ENCODE peak calls at places on chromosomes 2 and 18, in four cellular contexts. U is HepG2, K is HCT116, D is K562. W is an unnamed sample.

GRCh38 chr2:8677646-8678592 is 3.9 kb upstream of the ID2 start:
- DNase-seq in U (peak; percentile 76), K (peak; percentile 34), D (peak; percentile 57), W (no peak)

GRCh38 chr18:22800551-22800951 is 132.6 kb upstream of the RBBP8 start:
- DNase-seq in U (no peak), K (no peak), D (no peak), W (no peak)

GRCh38 chr2:12931211-12931844 is 214.6 kb downstream of the TRIB2 start:
- DNase-seq in U (peak; percentile 3), K (peak; percentile 28), D (peak; percentile 9), W (peak; percentile 51)

GRCh38 chr2:161312996-161313395 is 4.8 kb downstream of the PSMD14 start:
- DNase-seq in U (no peak), K (no peak), D (no peak), W (no peak)

GRCh38 chr2:25251461-25252273 is 83.3 kb upstream of the POMC start:
- DNase-seq in U (peak; percentile 91), K (no peak), D (peak; percentile 75), W (no peak)

GRCh38 chr2:138032334-138032733 is 68.1 kb downstream of the HNMT start:
- DNase-seq in U (peak; percentile 64), K (no peak), D (no peak), W (no peak)

GRCh38 chr2:160406591-160407392 is 86.8 kb downstream of the RBMS1 start:
- DNase-seq in U (peak; percentile 35), K (peak; percentile 24), D (no peak), W (no peak)

GRCh38 chr2:217366246-217366645 is 506.4 kb upstream of the TNP1 start:
- DNase-seq in U (no peak), K (no peak), D (no peak), W (no peak)

GRCh38 chr18:68874361-68874760 is 76.5 kb downstream of the CCDC102B start:
- DNase-seq in U (no peak), K (no peak), D (no peak), W (no peak)

GRCh38 chr18:48820483-48821250 is 130.1 kb downstream of the SMAD7 start:
- DNase-seq in U (no peak), K (no peak), D (no peak), W (no peak)

GRCh38 chr2:44645931-44646330 is 284.2 kb downstream of the CAMKMT start:
- DNase-seq in U (no peak), K (no peak), D (no peak), W (no peak)

GRCh38 chr2:187993516-187993915 is 298.2 kb upstream of the GULP1 start:
- DNase-seq in U (no peak), K (no peak), D (no peak), W (no peak)

GRCh38 chr18:44592639-44593038 is 88.0 kb upstream of the SETBP1 start:
- DNase-seq in U (no peak), K (no peak), D (no peak), W (no peak)

GRCh38 chr2:109247812-109248211 is 118.8 kb downstream of the SH3RF3 start:
- DNase-seq in U (no peak), K (no peak), D (no peak), W (no peak)

GRCh38 chr2:227617316-227618250 is at the start of gene SCYGR4:
- DNase-seq in U (no peak), K (no peak), D (no peak), W (no peak)

GRCh38 chr2:209940923-209941322 is 61.5 kb upstream of the RPE start:
- DNase-seq in U (no peak), K (no peak), D (no peak), W (no peak)

GRCh38 chr18:49910986-49911385 is 97.7 kb upstream of the ACAA2 start:
- DNase-seq in U (no peak), K (no peak), D (no peak), W (no peak)

GRCh38 chr2:24253303-24253919 is 78.6 kb downstream of the FAM228A start:
- DNase-seq in U (no peak), K (no peak), D (peak; percentile 48), W (no peak)

GRCh38 chr2:24906466-24906865 is 13.6 kb downstream of the ADCY3 start:
- DNase-seq in U (no peak), K (no peak), D (no peak), W (no peak)

GRCh38 chr2:54482725-54483124 is 26.6 kb downstream of the SPTBN1 start:
- DNase-seq in U (peak; percentile 59), K (peak; percentile 64), D (no peak), W (no peak)

GRCh38 chr2:118942012-118942411 is at the start of gene MARCO:
- DNase-seq in U (no peak), K (no peak), D (no peak), W (no peak)

GRCh38 chr2:183495589-183496267 is 371.5 kb downstream of the NUP35 start:
- DNase-seq in U (no peak), K (no peak), D (no peak), W (no peak)

GRCh38 chr18:73381361-73382031 is 513.7 kb upstream of the NETO1 start:
- DNase-seq in U (no peak), K (no peak), D (no peak), W (no peak)

GRCh38 chr18:21316296-21316695 is 74.3 kb downstream of the GREB1L start:
- DNase-seq in U (no peak), K (no peak), D (no peak), W (no peak)

GRCh38 chr18:46821856-46822711 is 65.2 kb upstream of the ST8SIA5 start:
- DNase-seq in U (no peak), K (no peak), D (no peak), W (no peak)

GRCh38 chr18:23136326-23137092 is 1.2 kb downstream of the CABLES1 start:
- DNase-seq in U (no peak), K (no peak), D (no peak), W (no peak)

GRCh38 chr2:86790134-86790827 is 432 bp downstream of the CD8A start:
- DNase-seq in U (no peak), K (no peak), D (no peak), W (no peak)

DNA sequence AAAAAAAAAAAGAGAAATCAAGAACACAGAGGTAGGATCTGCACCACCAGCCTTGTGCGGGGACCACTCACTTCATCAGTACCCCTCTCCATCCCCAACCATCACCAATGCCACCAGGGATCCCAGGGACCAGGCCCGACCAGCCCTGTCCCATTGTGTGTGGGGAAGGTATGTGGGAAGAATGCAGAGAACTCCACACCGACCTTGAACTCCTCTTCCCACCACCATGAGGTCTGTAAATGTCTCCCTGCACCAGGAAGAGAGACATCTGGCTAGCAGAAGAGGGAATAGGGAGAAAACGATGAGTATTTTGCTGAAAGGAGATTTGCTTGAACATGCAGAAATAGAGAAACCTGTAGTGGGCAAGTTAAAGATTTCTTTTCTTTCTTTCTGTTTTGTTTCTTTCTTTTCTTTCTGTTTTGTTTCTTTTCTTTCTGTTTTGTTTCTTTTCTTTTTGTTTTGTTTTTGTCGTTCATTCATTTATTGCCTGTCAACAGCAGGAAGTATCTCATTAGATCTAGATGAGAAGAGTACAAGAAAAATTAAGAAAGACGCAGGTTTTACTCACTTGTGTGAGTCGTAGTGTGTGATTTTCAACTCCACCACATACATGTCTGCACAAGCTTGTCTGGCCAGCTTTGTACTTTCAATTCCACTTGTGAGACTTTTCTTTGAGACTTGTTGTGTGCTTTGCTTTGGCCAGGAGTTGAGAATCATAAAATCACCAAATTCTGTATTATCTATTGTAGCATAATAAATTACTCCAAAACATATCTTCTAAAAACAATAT is 179.8 kb upstream of the HAAO start:
- DNase-seq in U (peak; percentile 93), K (no peak), D (no peak), W (no peak)
- TF ChIP-seq TCF7L2 in U (no peak), K (no peak), D (no peak), W (no peak)

GRCh38 chr18:12995424-12995823 is 4.3 kb downstream of the CEP192 start:
- DNase-seq in U (no peak), K (no peak), D (no peak), W (no peak)
- TF ChIP-seq REST in U (no peak), K (no peak), D (no peak), W (no peak)

GRCh38 chr2:168849610-168850009 is 40.6 kb downstream of the SPC25 start:
- DNase-seq in U (peak; percentile 73), K (no peak), D (peak; percentile 47), W (no peak)
- TF ChIP-seq CTCF in U (peak; percentile 77), K (no peak), D (peak; percentile 44), W (peak; percentile 1)

GRCh38 chr2:116719841-116720240 is 1094.7 kb upstream of the DDX18 start:
- DNase-seq in U (no peak), K (no peak), D (no peak), W (peak; percentile 41)
- TF ChIP-seq TCF7L2 in U (no peak), K (no peak), D (no peak), W (no peak)